ENCODE peak calls at places on chromosomes 3 and 15, in eight cellular contexts. K, Z, U, N, G, B, C and W are unnamed samples.

GRCh38 chr15:96366526-96366877 is 36.0 kb downstream of the NR2F2 start:
- DNase-seq in G (no peak), C (no peak), Z (no peak), U (no peak), K (no peak), N (no peak), B (no peak), W (no peak)

GRCh38 chr3:87771338-87772059 is 287.3 kb downstream of the CGGBP1 start:
- DNase-seq in K (no peak), Z (no peak), B (no peak), C (peak; percentile 41), U (no peak), G (peak; percentile 68), N (peak; percentile 58), W (peak; percentile 35)

GRCh38 chr15:41851167-41851523 is 12.5 kb downstream of the PLA2G4B start:
- DNase-seq in N (no peak), B (no peak), C (no peak), K (no peak), U (no peak), Z (no peak), G (no peak), W (no peak)

GRCh38 chr15:25439456-25439836 is 622 bp upstream of the UBE3A start:
- DNase-seq in K (no peak), Z (peak; percentile 19), G (no peak), C (no peak), N (peak; percentile 32), B (peak; percentile 39), U (no peak), W (peak; percentile 48)

GRCh38 chr15:25408428-25408827 is 30.4 kb downstream of the UBE3A start:
- DNase-seq in Z (no peak), G (no peak), B (no peak), N (no peak), U (no peak), C (no peak), K (no peak), W (no peak)

GRCh38 chr3:170751894-170752283 is 118.1 kb downstream of the RPL22L1 start:
- DNase-seq in C (no peak), N (peak; percentile 36), K (no peak), Z (no peak), B (no peak), G (peak; percentile 38), U (no peak), W (no peak)

GRCh38 chr3:33829720-33830119 is 31.3 kb downstream of the PDCD6IP start:
- DNase-seq in G (no peak), U (no peak), N (no peak), C (no peak), K (no peak), B (no peak), Z (no peak), W (no peak)

GRCh38 chr3:197486861-197487260 is 68.9 kb downstream of the BDH1 start:
- DNase-seq in B (no peak), C (no peak), K (no peak), G (no peak), N (peak; percentile 59), U (no peak), Z (no peak), W (no peak)

GRCh38 chr15:68542771-68543544 is 35.8 kb upstream of the CORO2B start:
- DNase-seq in C (no peak), Z (no peak), N (peak; percentile 28), K (no peak), G (peak; percentile 85), U (no peak), B (no peak), W (peak; percentile 88)

GRCh38 chr15:85072917-85073316 is 91.3 kb downstream of the PDE8A start:
- DNase-seq in Z (no peak), C (no peak), G (no peak), K (no peak), B (no peak), N (no peak), U (no peak), W (no peak)

GRCh38 chr3:164332856-164333802 is 745.2 kb downstream of the SI start:
- DNase-seq in C (no peak), Z (no peak), K (no peak), G (no peak), B (no peak), U (no peak), N (no peak), W (no peak)

GRCh38 chr3:46847744-46848143 is 15.5 kb downstream of the MYL3 start:
- DNase-seq in K (no peak), Z (no peak), U (no peak), C (no peak), N (no peak), B (no peak), G (no peak), W (no peak)

GRCh38 chr3:55157736-55158135 is 229.9 kb upstream of the LRTM1 start:
- DNase-seq in N (no peak), B (no peak), C (no peak), U (no peak), Z (no peak), K (no peak), G (peak; percentile 54), W (peak; percentile 80)

GRCh38 chr15:33955945-33956344 is 12.4 kb upstream of the CHRM5 start:
- DNase-seq in K (no peak), Z (no peak), B (peak; percentile 48), N (no peak), U (peak; percentile 72), G (no peak), C (no peak), W (no peak)

GRCh38 chr3:78285032-78285728 is 1245.3 kb downstream of the ROBO2 start:
- DNase-seq in C (no peak), N (no peak), B (no peak), Z (no peak), U (no peak), K (no peak), G (no peak), W (no peak)

GRCh38 chr3:7820969-7821368 is 680.7 kb upstream of the LMCD1 start:
- DNase-seq in B (no peak), U (no peak), K (no peak), G (no peak), Z (no peak), N (no peak), C (no peak), W (no peak)

GRCh38 chr3:141266797-141267555 is 35.4 kb downstream of the PXYLP1 start:
- DNase-seq in K (no peak), C (peak; percentile 83), G (no peak), B (no peak), Z (no peak), N (no peak), U (no peak), W (no peak)

GRCh38 chr3:63774776-63775175 is 44.3 kb upstream of the C3orf49 start:
- DNase-seq in G (no peak), B (no peak), C (no peak), K (no peak), N (peak; percentile 16), U (no peak), Z (no peak), W (peak; percentile 47)

GRCh38 chr3:40516201-40516600 is 8.6 kb upstream of the ZNF621 start:
- DNase-seq in G (peak; percentile 15), N (no peak), U (no peak), K (no peak), Z (no peak), B (no peak), C (no peak), W (no peak)

GRCh38 chr15:93250905-93251304 is 161.9 kb upstream of the RGMA start:
- DNase-seq in K (no peak), B (no peak), G (no peak), C (no peak), U (no peak), Z (no peak), N (no peak), W (no peak)

GRCh38 chr3:14216257-14217048 is 37.8 kb downstream of the LSM3 start:
- DNase-seq in C (peak; percentile 7), G (no peak), U (no peak), N (no peak), Z (no peak), B (no peak), K (peak; percentile 48), W (no peak)

GRCh38 chr3:66468016-66468735 is 32.6 kb downstream of the LRIG1 start:
- DNase-seq in Z (no peak), C (no peak), K (no peak), N (peak; percentile 46), G (peak; percentile 11), U (no peak), B (no peak), W (peak; percentile 33)

GRCh38 chr15:75203908-75204263 is 2.2 kb downstream of the C15orf39 start:
- DNase-seq in G (no peak), C (no peak), K (no peak), Z (no peak), U (no peak), N (no peak), B (no peak), W (no peak)

GRCh38 chr15:29268706-29269484 is 727 bp downstream of the NSMCE3 start:
- DNase-seq in G (no peak), U (no peak), N (peak; percentile 32), K (peak; percentile 21), C (peak; percentile 82), B (peak; percentile 43), Z (no peak), W (peak; percentile 34)

GRCh38 chr3:32844914-32845313 is 27.1 kb downstream of the TRIM71 start:
- DNase-seq in U (no peak), C (no peak), Z (no peak), N (no peak), B (peak; percentile 0), K (no peak), G (no peak), W (no peak)

GRCh38 chr15:83654379-83655236 is 685 bp downstream of the ADAMTSL3 start:
- DNase-seq in G (no peak), C (no peak), N (no peak), U (no peak), K (no peak), Z (no peak), B (no peak), W (peak; percentile 7)

GRCh38 chr15:90232941-90233700 is 620 bp downstream of the CIB1 start:
- DNase-seq in C (no peak), G (peak; percentile 31), U (peak; percentile 15), B (no peak), N (peak; percentile 62), Z (no peak), K (no peak), W (peak; percentile 51)

GRCh38 chr3:157204431-157204830 is 44.5 kb upstream of the CCNL1 start:
- DNase-seq in U (no peak), G (peak; percentile 65), K (no peak), N (peak; percentile 44), C (no peak), B (peak; percentile 26), Z (peak; percentile 45), W (peak; percentile 72)

GRCh38 chr3:38580450-38581382 is 68.8 kb downstream of the SCN5A start:
- DNase-seq in U (no peak), B (no peak), N (no peak), K (no peak), G (no peak), Z (no peak), C (no peak), W (no peak)

GRCh38 chr3:32098528-32098927 is 7.9 kb upstream of the GPD1L start:
- DNase-seq in U (no peak), B (no peak), Z (no peak), C (no peak), N (no peak), G (no peak), K (no peak), W (no peak)

GRCh38 chr15:42508263-42508690 is 12.8 kb downstream of the SNAP23 start:
- DNase-seq in C (no peak), G (no peak), Z (no peak), B (no peak), U (no peak), K (no peak), N (no peak), W (peak; percentile 74)

GRCh38 chr3:141063831-141064230 is 12.7 kb downstream of the SPSB4 start:
- DNase-seq in N (no peak), K (no peak), C (no peak), B (no peak), Z (no peak), U (no peak), G (no peak), W (no peak)

GRCh38 chr15:94023520-94023919 is 207.8 kb upstream of the MCTP2 start:
- DNase-seq in K (peak; percentile 18), U (no peak), G (no peak), B (no peak), C (no peak), N (no peak), Z (no peak), W (peak; percentile 33)

GRCh38 chr3:37668831-37669610 is 192.7 kb upstream of the CTDSPL start:
- DNase-seq in K (no peak), G (no peak), U (no peak), Z (no peak), C (no peak), N (no peak), B (peak; percentile 17), W (no peak)